ENCODE peak calls at places on chromosomes 11 and 22, in six cellular contexts. One of them, this sample, is unnamed.

GRCh38 chr11:20407344-20407743 is 19.8 kb downstream of the PRMT3 start:
- DNase-seq in hepatocyte: no peak
- DNase-seq in A549: no peak
- DNase-seq in MM.1S: no peak
- DNase-seq in upper lobe of left lung: no peak
- DNase-seq in brain microvascular endothelial cell: no peak
- DNase-seq in this sample: no peak

GRCh38 chr11:3614742-3615171 is 27.0 kb downstream of the ART5 start:
- DNase-seq in MM.1S: peak; percentile 91
- DNase-seq in A549: no peak
- DNase-seq in hepatocyte: no peak
- DNase-seq in upper lobe of left lung: peak; percentile 89
- DNase-seq in brain microvascular endothelial cell: no peak
- DNase-seq in this sample: peak; percentile 14

GRCh38 chr11:100941033-100941432 is 188.6 kb downstream of the PGR start:
- DNase-seq in A549: no peak
- DNase-seq in MM.1S: no peak
- DNase-seq in brain microvascular endothelial cell: no peak
- DNase-seq in hepatocyte: no peak
- DNase-seq in upper lobe of left lung: no peak
- DNase-seq in this sample: no peak

GRCh38 chr22:27377901-27378300 is 423.7 kb downstream of the MN1 start:
- DNase-seq in MM.1S: no peak
- DNase-seq in hepatocyte: no peak
- DNase-seq in upper lobe of left lung: peak; percentile 73
- DNase-seq in A549: no peak
- DNase-seq in brain microvascular endothelial cell: peak; percentile 18
- DNase-seq in this sample: no peak

GRCh38 chr11:91641153-91641552 is 583.5 kb upstream of the FAT3 start:
- DNase-seq in hepatocyte: no peak
- DNase-seq in MM.1S: no peak
- DNase-seq in brain microvascular endothelial cell: no peak
- DNase-seq in A549: no peak
- DNase-seq in upper lobe of left lung: no peak
- DNase-seq in this sample: no peak

GRCh38 chr11:10497371-10498021 is 42.4 kb downstream of the AMPD3 start:
- DNase-seq in brain microvascular endothelial cell: no peak
- DNase-seq in hepatocyte: no peak
- DNase-seq in upper lobe of left lung: no peak
- DNase-seq in A549: no peak
- DNase-seq in MM.1S: no peak
- DNase-seq in this sample: no peak

GRCh38 chr11:46099973-46100335 is 21.3 kb downstream of the PHF21A start:
- DNase-seq in brain microvascular endothelial cell: no peak
- DNase-seq in MM.1S: peak; percentile 71
- DNase-seq in hepatocyte: no peak
- DNase-seq in upper lobe of left lung: no peak
- DNase-seq in A549: no peak
- DNase-seq in this sample: no peak

GRCh38 chr11:124839051-124839971 is 25.9 kb upstream of the ROBO3 start:
- DNase-seq in hepatocyte: peak; percentile 23
- DNase-seq in brain microvascular endothelial cell: no peak
- DNase-seq in MM.1S: no peak
- DNase-seq in upper lobe of left lung: no peak
- DNase-seq in A549: no peak
- DNase-seq in this sample: no peak

GRCh38 chr11:113106507-113106906 is 145.3 kb downstream of the NCAM1 start:
- DNase-seq in MM.1S: no peak
- DNase-seq in brain microvascular endothelial cell: peak; percentile 31
- DNase-seq in hepatocyte: no peak
- DNase-seq in A549: no peak
- DNase-seq in upper lobe of left lung: no peak
- DNase-seq in this sample: no peak

GRCh38 chr22:49760280-49760629 is 67.4 kb downstream of the BRD1 start:
- DNase-seq in A549: no peak
- DNase-seq in upper lobe of left lung: peak; percentile 15
- DNase-seq in MM.1S: no peak
- DNase-seq in brain microvascular endothelial cell: no peak
- DNase-seq in hepatocyte: no peak
- DNase-seq in this sample: peak; percentile 68

GRCh38 chr22:49489821-49490220 is 337.9 kb downstream of the BRD1 start:
- DNase-seq in upper lobe of left lung: no peak
- DNase-seq in A549: no peak
- DNase-seq in MM.1S: no peak
- DNase-seq in hepatocyte: no peak
- DNase-seq in brain microvascular endothelial cell: no peak
- DNase-seq in this sample: no peak

GRCh38 chr11:112454841-112455240 is 194.2 kb upstream of the PLET1 start:
- DNase-seq in MM.1S: peak; percentile 23
- DNase-seq in brain microvascular endothelial cell: no peak
- DNase-seq in upper lobe of left lung: no peak
- DNase-seq in A549: no peak
- DNase-seq in hepatocyte: no peak
- DNase-seq in this sample: no peak

GRCh38 chr11:73203790-73204189 is 14.3 kb upstream of the P2RY2 start:
- DNase-seq in hepatocyte: no peak
- DNase-seq in A549: no peak
- DNase-seq in MM.1S: no peak
- DNase-seq in brain microvascular endothelial cell: no peak
- DNase-seq in upper lobe of left lung: peak; percentile 25
- DNase-seq in this sample: no peak

GRCh38 chr11:122656073-122656630 is 630 bp downstream of the UBASH3B start:
- DNase-seq in MM.1S: peak; percentile 47
- DNase-seq in brain microvascular endothelial cell: no peak
- DNase-seq in hepatocyte: peak; percentile 83
- DNase-seq in A549: peak; percentile 53
- DNase-seq in upper lobe of left lung: peak; percentile 50
- DNase-seq in this sample: no peak

GRCh38 chr11:99865951-99866350 is 821.1 kb upstream of the ARHGAP42 start:
- DNase-seq in hepatocyte: no peak
- DNase-seq in A549: no peak
- DNase-seq in upper lobe of left lung: no peak
- DNase-seq in MM.1S: no peak
- DNase-seq in brain microvascular endothelial cell: peak; percentile 3
- DNase-seq in this sample: no peak

GRCh38 chr11:119551726-119552510 is 128.9 kb upstream of the THY1 start:
- DNase-seq in brain microvascular endothelial cell: no peak
- DNase-seq in MM.1S: no peak
- DNase-seq in upper lobe of left lung: no peak
- DNase-seq in A549: no peak
- DNase-seq in hepatocyte: no peak
- DNase-seq in this sample: no peak

GRCh38 chr11:10623797-10624761 is 55.6 kb upstream of the LYVE1 start:
- DNase-seq in upper lobe of left lung: peak; percentile 88
- DNase-seq in hepatocyte: no peak
- DNase-seq in A549: peak; percentile 57
- DNase-seq in brain microvascular endothelial cell: no peak
- DNase-seq in MM.1S: peak; percentile 44
- DNase-seq in this sample: no peak

GRCh38 chr11:120579601-120580000 is 68.1 kb downstream of the GRIK4 start:
- DNase-seq in A549: no peak
- DNase-seq in hepatocyte: no peak
- DNase-seq in brain microvascular endothelial cell: no peak
- DNase-seq in upper lobe of left lung: no peak
- DNase-seq in MM.1S: no peak
- DNase-seq in this sample: no peak

GRCh38 chr11:2522636-2523255 is 77.9 kb downstream of the KCNQ1 start:
- DNase-seq in upper lobe of left lung: peak; percentile 15
- DNase-seq in MM.1S: no peak
- DNase-seq in hepatocyte: no peak
- DNase-seq in A549: no peak
- DNase-seq in brain microvascular endothelial cell: no peak
- DNase-seq in this sample: no peak

GRCh38 chr11:125214466-125215204 is 50.1 kb downstream of the PKNOX2 start:
- DNase-seq in A549: no peak
- DNase-seq in upper lobe of left lung: no peak
- DNase-seq in MM.1S: no peak
- DNase-seq in hepatocyte: no peak
- DNase-seq in brain microvascular endothelial cell: no peak
- DNase-seq in this sample: no peak

GRCh38 chr22:48371391-48371790 is 1456.3 kb downstream of the BRD1 start:
- DNase-seq in upper lobe of left lung: no peak
- DNase-seq in brain microvascular endothelial cell: no peak
- DNase-seq in A549: no peak
- DNase-seq in hepatocyte: no peak
- DNase-seq in MM.1S: no peak
- DNase-seq in this sample: no peak

GRCh38 chr22:46520880-46521279 is 16.5 kb downstream of the CELSR1 start:
- DNase-seq in hepatocyte: no peak
- DNase-seq in A549: no peak
- DNase-seq in brain microvascular endothelial cell: no peak
- DNase-seq in upper lobe of left lung: no peak
- DNase-seq in MM.1S: no peak
- DNase-seq in this sample: no peak

GRCh38 chr11:110858556-110858921 is 146.3 kb upstream of the ARHGAP20 start:
- DNase-seq in A549: no peak
- DNase-seq in MM.1S: no peak
- DNase-seq in upper lobe of left lung: no peak
- DNase-seq in brain microvascular endothelial cell: no peak
- DNase-seq in hepatocyte: peak; percentile 33
- DNase-seq in this sample: no peak

GRCh38 chr11:95375881-95376280 is 144.9 kb upstream of the SESN3 start:
- DNase-seq in hepatocyte: peak; percentile 37
- DNase-seq in MM.1S: no peak
- DNase-seq in A549: no peak
- DNase-seq in brain microvascular endothelial cell: peak; percentile 85
- DNase-seq in upper lobe of left lung: no peak
- DNase-seq in this sample: peak; percentile 60

GRCh38 chr11:67316882-67317364 is 13.6 kb downstream of the SSH3 start:
- DNase-seq in hepatocyte: no peak
- DNase-seq in brain microvascular endothelial cell: peak; percentile 31
- DNase-seq in upper lobe of left lung: no peak
- DNase-seq in A549: no peak
- DNase-seq in MM.1S: no peak
- DNase-seq in this sample: no peak

GRCh38 chr11:105553015-105553414 is 56.9 kb upstream of the GRIA4 start:
- DNase-seq in brain microvascular endothelial cell: peak; percentile 23
- DNase-seq in hepatocyte: peak; percentile 16
- DNase-seq in MM.1S: no peak
- DNase-seq in A549: peak; percentile 0
- DNase-seq in upper lobe of left lung: no peak
- DNase-seq in this sample: no peak

GRCh38 chr11:130426223-130427048 is 2.0 kb downstream of the ADAMTS8 start:
- DNase-seq in brain microvascular endothelial cell: no peak
- DNase-seq in MM.1S: no peak
- DNase-seq in upper lobe of left lung: no peak
- DNase-seq in hepatocyte: no peak
- DNase-seq in A549: no peak
- DNase-seq in this sample: no peak

GRCh38 chr22:48709976-48710375 is 1117.7 kb downstream of the BRD1 start:
- DNase-seq in upper lobe of left lung: no peak
- DNase-seq in MM.1S: no peak
- DNase-seq in hepatocyte: no peak
- DNase-seq in brain microvascular endothelial cell: no peak
- DNase-seq in A549: no peak
- DNase-seq in this sample: no peak

GRCh38 chr22:49541451-49542230 is 286.0 kb downstream of the BRD1 start:
- DNase-seq in brain microvascular endothelial cell: no peak
- DNase-seq in A549: no peak
- DNase-seq in MM.1S: no peak
- DNase-seq in hepatocyte: no peak
- DNase-seq in upper lobe of left lung: peak; percentile 20
- DNase-seq in this sample: no peak

GRCh38 chr22:39427751-39428596 is 28.4 kb downstream of the TAB1 start:
- DNase-seq in brain microvascular endothelial cell: no peak
- DNase-seq in hepatocyte: peak; percentile 3
- DNase-seq in MM.1S: peak; percentile 68
- DNase-seq in A549: no peak
- DNase-seq in upper lobe of left lung: no peak
- DNase-seq in this sample: no peak
- H3K27ac ChIP-seq in brain microvascular endothelial cell: no peak overlapping the region
- H3K27ac ChIP-seq in hepatocyte: peak overlapping the region; percentile 40
- H3K27ac ChIP-seq in MM.1S: peak overlapping the region; percentile 92
- H3K27ac ChIP-seq in A549: no peak overlapping the region
- H3K27ac ChIP-seq in upper lobe of left lung: no peak overlapping the region
- H3K27ac ChIP-seq in this sample: no peak overlapping the region

DNA sequence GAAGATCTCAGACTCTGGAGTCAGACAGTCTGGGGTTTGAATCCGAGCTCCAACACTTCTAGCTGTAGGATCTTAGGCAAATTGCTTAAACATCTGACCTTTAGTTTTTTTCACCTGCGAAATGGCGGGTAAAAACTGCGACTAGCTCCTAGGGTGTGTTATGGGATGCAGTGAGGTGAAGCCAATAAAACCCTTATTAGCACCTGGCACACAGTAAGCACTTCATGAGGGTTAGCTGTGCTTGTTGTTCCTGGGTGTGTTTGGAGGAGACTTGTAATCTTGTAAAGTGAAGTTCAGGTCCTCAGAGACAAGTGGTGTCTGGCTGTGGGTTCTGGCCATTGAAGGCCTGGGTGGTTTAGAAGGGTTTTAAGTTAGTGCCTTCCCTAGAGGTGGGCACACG is 68.9 kb downstream of the ZBTB16 start:
- DNase-seq in hepatocyte: no peak
- DNase-seq in brain microvascular endothelial cell: no peak
- DNase-seq in MM.1S: no peak
- DNase-seq in A549: no peak
- DNase-seq in upper lobe of left lung: peak; percentile 44
- DNase-seq in this sample: no peak
- H3K27ac ChIP-seq in hepatocyte: no peak overlapping the region
- H3K27ac ChIP-seq in brain microvascular endothelial cell: no peak overlapping the region
- H3K27ac ChIP-seq in MM.1S: no peak overlapping the region
- H3K27ac ChIP-seq in A549: no peak overlapping the region
- H3K27ac ChIP-seq in upper lobe of left lung: peak overlapping the region; percentile 15
- H3K27ac ChIP-seq in this sample: no peak overlapping the region

DNA sequence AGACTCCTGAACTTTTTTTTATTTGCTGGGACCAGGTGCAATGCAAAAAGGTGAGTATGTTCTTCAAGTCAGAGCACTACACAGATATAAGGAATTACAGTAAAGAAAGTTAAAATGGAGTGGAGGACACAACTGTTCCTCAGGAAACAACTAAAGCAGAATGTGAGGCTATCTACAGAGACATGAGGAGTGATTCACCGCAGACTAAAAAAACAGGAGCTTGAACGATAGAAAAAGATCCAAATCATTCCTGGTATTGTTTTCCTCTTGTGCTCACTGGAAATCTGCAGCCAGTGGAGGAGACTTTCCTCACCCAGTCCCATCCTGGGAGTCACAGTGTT is 106.2 kb downstream of the ABTB2 start:
- DNase-seq in MM.1S: no peak
- DNase-seq in A549: no peak
- DNase-seq in brain microvascular endothelial cell: peak; percentile 20
- DNase-seq in hepatocyte: no peak
- DNase-seq in upper lobe of left lung: no peak
- DNase-seq in this sample: no peak
- H3K27ac ChIP-seq in MM.1S: no peak overlapping the region
- H3K27ac ChIP-seq in A549: peak overlapping the region; percentile 39
- H3K27ac ChIP-seq in brain microvascular endothelial cell: peak overlapping the region; percentile 29
- H3K27ac ChIP-seq in hepatocyte: no peak overlapping the region
- H3K27ac ChIP-seq in upper lobe of left lung: no peak overlapping the region
- H3K27ac ChIP-seq in this sample: peak overlapping the region; percentile 35

DNA sequence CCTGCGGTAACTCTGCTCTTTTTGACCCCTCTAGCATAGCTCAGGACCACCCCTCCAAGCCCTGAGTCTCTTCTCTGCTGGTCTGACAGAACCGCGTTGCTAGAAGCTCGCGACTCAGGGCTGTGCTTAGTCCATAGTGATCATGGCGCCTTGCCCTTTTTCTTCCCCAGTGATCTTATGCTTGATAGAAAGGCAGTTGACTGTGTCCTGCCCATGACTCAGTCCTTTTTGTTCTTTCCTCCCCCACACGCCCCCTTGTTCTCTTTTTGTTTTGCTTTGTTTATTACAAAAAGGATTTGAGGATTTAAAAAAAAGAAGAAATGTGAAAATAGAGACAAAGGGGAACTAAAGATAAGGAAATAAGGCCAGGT is 17.5 kb downstream of the IL17RA start:
- DNase-seq in hepatocyte: no peak
- DNase-seq in A549: no peak
- DNase-seq in MM.1S: no peak
- DNase-seq in upper lobe of left lung: no peak
- DNase-seq in brain microvascular endothelial cell: no peak
- DNase-seq in this sample: no peak
- H3K27ac ChIP-seq in hepatocyte: no peak overlapping the region
- H3K27ac ChIP-seq in A549: no peak overlapping the region
- H3K27ac ChIP-seq in MM.1S: no peak overlapping the region
- H3K27ac ChIP-seq in upper lobe of left lung: no peak overlapping the region
- H3K27ac ChIP-seq in brain microvascular endothelial cell: no peak overlapping the region
- H3K27ac ChIP-seq in this sample: no peak overlapping the region